ENCODE peak calls at places on chromosomes 13 and 19, in nine cellular contexts. One of them, this sample, is unnamed.

GRCh38 chr13:51906581-51906980 is 44.8 kb downstream of the CCDC70 start:
- DNase-seq in MM.1S: no peak
- DNase-seq in fibroblast of lung: no peak
- DNase-seq in PC-3: peak; percentile 37
- DNase-seq in GM23248: no peak
- DNase-seq in mammary epithelial cell: no peak
- DNase-seq in neural progenitor cell: no peak
- DNase-seq in hepatocyte: no peak
- DNase-seq in astrocyte: no peak
- DNase-seq in this sample: no peak

GRCh38 chr19:12937243-12938053 is 961 bp upstream of the CALR start:
- DNase-seq in MM.1S: peak; percentile 64
- DNase-seq in fibroblast of lung: no peak
- DNase-seq in PC-3: peak; percentile 52
- DNase-seq in GM23248: peak; percentile 74
- DNase-seq in mammary epithelial cell: no peak
- DNase-seq in neural progenitor cell: peak; percentile 69
- DNase-seq in hepatocyte: peak; percentile 60
- DNase-seq in astrocyte: no peak
- DNase-seq in this sample: no peak

GRCh38 chr19:10112037-10112751 is 701 bp downstream of the P2RY11 start:
- DNase-seq in MM.1S: peak; percentile 59
- DNase-seq in fibroblast of lung: no peak
- DNase-seq in PC-3: peak; percentile 22
- DNase-seq in GM23248: peak; percentile 43
- DNase-seq in mammary epithelial cell: no peak
- DNase-seq in neural progenitor cell: no peak
- DNase-seq in hepatocyte: no peak
- DNase-seq in astrocyte: no peak
- DNase-seq in this sample: no peak

GRCh38 chr13:71632721-71633120 is 234.3 kb downstream of the DACH1 start:
- DNase-seq in MM.1S: no peak
- DNase-seq in fibroblast of lung: no peak
- DNase-seq in PC-3: no peak
- DNase-seq in GM23248: no peak
- DNase-seq in mammary epithelial cell: no peak
- DNase-seq in neural progenitor cell: no peak
- DNase-seq in hepatocyte: no peak
- DNase-seq in astrocyte: no peak
- DNase-seq in this sample: no peak

GRCh38 chr19:49843265-49843664 is 7.7 kb upstream of the PTOV1 start:
- DNase-seq in MM.1S: no peak
- DNase-seq in fibroblast of lung: no peak
- DNase-seq in PC-3: no peak
- DNase-seq in GM23248: no peak
- DNase-seq in mammary epithelial cell: no peak
- DNase-seq in neural progenitor cell: no peak
- DNase-seq in hepatocyte: no peak
- DNase-seq in astrocyte: no peak
- DNase-seq in this sample: no peak

GRCh38 chr13:107348931-107349330 is 781.0 kb upstream of the ARGLU1 start:
- DNase-seq in MM.1S: no peak
- DNase-seq in fibroblast of lung: peak; percentile 23
- DNase-seq in PC-3: peak; percentile 23
- DNase-seq in GM23248: peak; percentile 82
- DNase-seq in mammary epithelial cell: no peak
- DNase-seq in neural progenitor cell: no peak
- DNase-seq in hepatocyte: no peak
- DNase-seq in astrocyte: peak; percentile 11
- DNase-seq in this sample: no peak

GRCh38 chr19:14450168-14450874 is 17.2 kb downstream of the PKN1 start:
- DNase-seq in MM.1S: peak; percentile 31
- DNase-seq in fibroblast of lung: no peak
- DNase-seq in PC-3: peak; percentile 67
- DNase-seq in GM23248: peak; percentile 66
- DNase-seq in mammary epithelial cell: no peak
- DNase-seq in neural progenitor cell: peak; percentile 65
- DNase-seq in hepatocyte: peak; percentile 37
- DNase-seq in astrocyte: no peak
- DNase-seq in this sample: peak; percentile 54

GRCh38 chr19:18789883-18790565 is 1.1 kb downstream of the COMP start:
- DNase-seq in MM.1S: no peak
- DNase-seq in fibroblast of lung: peak; percentile 25
- DNase-seq in PC-3: no peak
- DNase-seq in GM23248: peak; percentile 59
- DNase-seq in mammary epithelial cell: no peak
- DNase-seq in neural progenitor cell: peak; percentile 87
- DNase-seq in hepatocyte: peak; percentile 57
- DNase-seq in astrocyte: no peak
- DNase-seq in this sample: no peak

GRCh38 chr13:25286308-25286968 is 850 bp downstream of the MTMR6 start:
- DNase-seq in MM.1S: no peak
- DNase-seq in fibroblast of lung: peak; percentile 56
- DNase-seq in PC-3: peak; percentile 56
- DNase-seq in GM23248: peak; percentile 81
- DNase-seq in mammary epithelial cell: peak; percentile 44
- DNase-seq in neural progenitor cell: peak; percentile 47
- DNase-seq in hepatocyte: peak; percentile 46
- DNase-seq in astrocyte: peak; percentile 42
- DNase-seq in this sample: no peak

GRCh38 chr13:27962128-27962841 is 6.8 kb downstream of the CDX2 start:
- DNase-seq in MM.1S: no peak
- DNase-seq in fibroblast of lung: no peak
- DNase-seq in PC-3: no peak
- DNase-seq in GM23248: no peak
- DNase-seq in mammary epithelial cell: no peak
- DNase-seq in neural progenitor cell: peak; percentile 45
- DNase-seq in hepatocyte: peak; percentile 80
- DNase-seq in astrocyte: no peak
- DNase-seq in this sample: no peak

GRCh38 chr13:91157273-91158014 is 190.0 kb upstream of the MIR17HG start:
- DNase-seq in MM.1S: no peak
- DNase-seq in fibroblast of lung: no peak
- DNase-seq in PC-3: no peak
- DNase-seq in GM23248: no peak
- DNase-seq in mammary epithelial cell: no peak
- DNase-seq in neural progenitor cell: no peak
- DNase-seq in hepatocyte: no peak
- DNase-seq in astrocyte: no peak
- DNase-seq in this sample: no peak

GRCh38 chr13:25069911-25070310 is 26.0 kb upstream of the PABPC3 start:
- DNase-seq in MM.1S: no peak
- DNase-seq in fibroblast of lung: no peak
- DNase-seq in PC-3: no peak
- DNase-seq in GM23248: no peak
- DNase-seq in mammary epithelial cell: no peak
- DNase-seq in neural progenitor cell: no peak
- DNase-seq in hepatocyte: no peak
- DNase-seq in astrocyte: no peak
- DNase-seq in this sample: no peak

GRCh38 chr19:8455018-8455417 is 10.2 kb downstream of the HNRNPM start:
- DNase-seq in MM.1S: no peak
- DNase-seq in fibroblast of lung: no peak
- DNase-seq in PC-3: no peak
- DNase-seq in GM23248: no peak
- DNase-seq in mammary epithelial cell: no peak
- DNase-seq in neural progenitor cell: no peak
- DNase-seq in hepatocyte: no peak
- DNase-seq in astrocyte: no peak
- DNase-seq in this sample: no peak

GRCh38 chr19:8452446-8453123 is 7.8 kb downstream of the HNRNPM start:
- DNase-seq in MM.1S: no peak
- DNase-seq in fibroblast of lung: no peak
- DNase-seq in PC-3: no peak
- DNase-seq in GM23248: no peak
- DNase-seq in mammary epithelial cell: no peak
- DNase-seq in neural progenitor cell: no peak
- DNase-seq in hepatocyte: no peak
- DNase-seq in astrocyte: no peak
- DNase-seq in this sample: no peak

GRCh38 chr19:8451885-8452284 is 7.1 kb downstream of the HNRNPM start:
- DNase-seq in MM.1S: no peak
- DNase-seq in fibroblast of lung: peak; percentile 81
- DNase-seq in PC-3: peak; percentile 96
- DNase-seq in GM23248: peak; percentile 82
- DNase-seq in mammary epithelial cell: peak; percentile 88
- DNase-seq in neural progenitor cell: peak; percentile 40
- DNase-seq in hepatocyte: peak; percentile 44
- DNase-seq in astrocyte: peak; percentile 77
- DNase-seq in this sample: peak; percentile 39

GRCh38 chr19:8454218-8454617 is 9.4 kb downstream of the HNRNPM start:
- DNase-seq in MM.1S: no peak
- DNase-seq in fibroblast of lung: no peak
- DNase-seq in PC-3: no peak
- DNase-seq in GM23248: no peak
- DNase-seq in mammary epithelial cell: no peak
- DNase-seq in neural progenitor cell: no peak
- DNase-seq in hepatocyte: no peak
- DNase-seq in astrocyte: no peak
- DNase-seq in this sample: no peak

DNA sequence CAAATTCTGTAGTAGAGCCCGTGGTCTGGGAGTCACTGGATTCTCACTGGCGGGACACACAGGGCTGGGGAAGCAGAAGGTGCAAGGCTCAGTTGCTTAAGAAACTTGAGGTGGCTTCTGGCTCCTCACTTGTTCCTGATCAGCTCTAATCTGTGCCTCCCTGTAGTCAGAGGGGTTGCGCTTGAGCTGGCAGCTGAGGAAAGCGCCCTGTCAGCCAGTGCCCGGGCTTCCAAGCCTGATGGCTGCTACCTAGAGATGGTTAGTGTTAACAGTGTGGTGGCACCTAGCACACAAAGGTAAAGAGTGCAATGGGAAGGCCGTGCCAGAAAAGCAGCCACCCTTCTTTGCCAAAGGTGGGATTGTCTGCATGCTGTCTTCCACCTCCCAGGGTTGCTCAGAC is 8.8 kb downstream of the HNRNPM start:
- DNase-seq in MM.1S: no peak
- DNase-seq in fibroblast of lung: no peak
- DNase-seq in PC-3: no peak
- DNase-seq in GM23248: no peak
- DNase-seq in mammary epithelial cell: no peak
- DNase-seq in neural progenitor cell: no peak
- DNase-seq in hepatocyte: no peak
- DNase-seq in astrocyte: no peak
- DNase-seq in this sample: no peak
- H3K4me1 ChIP-seq in MM.1S: peaks cover 3% of the 10 kb centered on the region
- H3K4me1 ChIP-seq in fibroblast of lung: peaks cover 21% of the 10 kb centered on the region
- H3K4me1 ChIP-seq in PC-3: peaks cover 63% of the 10 kb centered on the region
- H3K4me1 ChIP-seq in GM23248: peaks cover 25% of the 10 kb centered on the region
- H3K4me1 ChIP-seq in mammary epithelial cell: peaks cover 22% of the 10 kb centered on the region
- H3K4me1 ChIP-seq in neural progenitor cell: peaks cover 48% of the 10 kb centered on the region
- H3K4me1 ChIP-seq in hepatocyte: peaks cover 49% of the 10 kb centered on the region
- H3K4me1 ChIP-seq in astrocyte: peaks cover 22% of the 10 kb centered on the region
- H3K4me1 ChIP-seq in this sample: peaks cover 47% of the 10 kb centered on the region

GRCh38 chr19:47240561-47240960 is 9.6 kb upstream of the BBC3 start:
- DNase-seq in MM.1S: no peak
- DNase-seq in fibroblast of lung: no peak
- DNase-seq in PC-3: no peak
- DNase-seq in GM23248: no peak
- DNase-seq in mammary epithelial cell: no peak
- DNase-seq in neural progenitor cell: no peak
- DNase-seq in hepatocyte: no peak
- DNase-seq in astrocyte: no peak
- DNase-seq in this sample: no peak
- TF ChIP-seq EZH2 in MM.1S: no peak
- TF ChIP-seq EZH2 in fibroblast of lung: no peak
- TF ChIP-seq EZH2 in PC-3: no peak
- TF ChIP-seq EZH2 in GM23248: no peak
- TF ChIP-seq EZH2 in mammary epithelial cell: no peak
- TF ChIP-seq EZH2 in neural progenitor cell: peak; percentile 31
- TF ChIP-seq EZH2 in hepatocyte: no peak
- TF ChIP-seq EZH2 in astrocyte: no peak
- TF ChIP-seq EZH2 in this sample: no peak

GRCh38 chr13:31885994-31886393 is 145.6 kb upstream of the FRY start:
- DNase-seq in MM.1S: no peak
- DNase-seq in fibroblast of lung: peak; percentile 28
- DNase-seq in PC-3: no peak
- DNase-seq in GM23248: peak; percentile 60
- DNase-seq in mammary epithelial cell: no peak
- DNase-seq in neural progenitor cell: peak; percentile 13
- DNase-seq in hepatocyte: no peak
- DNase-seq in astrocyte: no peak
- DNase-seq in this sample: no peak
- H3K4me1 ChIP-seq in MM.1S: peaks cover 21% of the 10 kb centered on the region
- H3K4me1 ChIP-seq in fibroblast of lung: peaks cover 9% of the 10 kb centered on the region
- H3K4me1 ChIP-seq in PC-3: no peaks in the 10 kb centered on the region
- H3K4me1 ChIP-seq in GM23248: peaks cover 36% of the 10 kb centered on the region
- H3K4me1 ChIP-seq in mammary epithelial cell: no peaks in the 10 kb centered on the region
- H3K4me1 ChIP-seq in neural progenitor cell: no peaks in the 10 kb centered on the region
- H3K4me1 ChIP-seq in hepatocyte: peaks cover 6% of the 10 kb centered on the region
- H3K4me1 ChIP-seq in astrocyte: no peaks in the 10 kb centered on the region
- H3K4me1 ChIP-seq in this sample: no peaks in the 10 kb centered on the region

DNA sequence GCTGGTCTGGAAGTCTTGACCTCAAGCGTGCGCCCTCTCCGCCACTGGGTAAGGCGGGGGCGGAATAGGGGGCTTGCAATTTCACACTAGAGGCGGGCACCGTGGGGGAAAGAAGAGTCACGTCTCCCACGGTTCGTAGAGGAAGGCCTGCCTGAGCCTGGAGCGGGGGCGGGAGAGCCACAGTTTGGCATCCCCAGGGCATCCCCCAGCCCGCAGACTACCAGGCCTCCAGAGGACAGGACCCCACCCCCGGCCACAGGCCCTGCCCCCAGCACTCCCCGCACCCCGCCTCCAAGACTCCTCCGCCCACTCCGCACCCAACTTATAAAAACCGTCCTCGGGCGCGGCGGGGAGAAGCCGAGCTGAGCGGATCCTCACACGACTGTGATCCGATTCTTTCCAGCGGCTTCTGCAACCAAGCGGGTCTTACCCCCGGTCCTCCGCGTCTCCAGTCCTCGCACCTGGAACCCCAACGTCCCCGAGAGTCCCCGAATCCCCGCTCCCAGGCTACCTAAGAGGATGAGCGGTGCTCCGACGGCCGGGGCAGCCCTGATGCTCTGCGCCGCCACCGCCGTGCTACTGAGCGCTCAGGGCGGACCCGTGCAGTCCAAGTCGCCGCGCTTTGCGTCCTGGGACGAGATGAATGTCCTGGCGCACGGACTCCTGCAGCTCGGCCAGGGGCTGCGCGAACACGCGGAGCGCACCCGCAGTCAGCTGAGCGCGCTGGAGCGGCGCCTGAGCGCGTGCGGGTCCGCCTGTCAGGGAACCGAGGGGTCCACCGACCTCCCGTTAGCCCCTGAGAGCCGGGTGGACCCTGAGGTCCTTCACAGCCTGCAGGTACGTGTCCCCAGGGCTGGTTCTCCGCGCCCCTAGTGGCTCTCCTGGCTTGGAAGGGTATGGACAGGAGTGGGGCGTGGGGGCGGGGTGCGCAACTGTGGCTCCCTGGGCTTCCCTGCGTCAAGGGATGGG is at the start of gene ANGPTL4:
- DNase-seq in MM.1S: no peak
- DNase-seq in fibroblast of lung: peak; percentile 50
- DNase-seq in PC-3: peak; percentile 79
- DNase-seq in GM23248: peak; percentile 81
- DNase-seq in mammary epithelial cell: peak; percentile 64
- DNase-seq in neural progenitor cell: peak; percentile 83
- DNase-seq in hepatocyte: peak; percentile 75
- DNase-seq in astrocyte: peak; percentile 26
- DNase-seq in this sample: no peak
- TF ChIP-seq EZH2 in MM.1S: no peak
- TF ChIP-seq EZH2 in fibroblast of lung: no peak
- TF ChIP-seq EZH2 in PC-3: no peak
- TF ChIP-seq EZH2 in GM23248: no peak
- TF ChIP-seq EZH2 in mammary epithelial cell: no peak
- TF ChIP-seq EZH2 in neural progenitor cell: peak; percentile 64
- TF ChIP-seq EZH2 in hepatocyte: no peak
- TF ChIP-seq EZH2 in astrocyte: no peak
- TF ChIP-seq EZH2 in this sample: no peak